ENCODE peak calls at places on chromosomes 7 and 10, in four cellular contexts. X, I, W and J are unnamed samples.

GRCh38 chr7:151607464-151607867 is 87.8 kb upstream of the RHEB start:
- DNase-seq in W (peak), I (no peak), X (no peak), J (peak)

GRCh38 chr7:22675917-22676343 is 51.1 kb upstream of the IL6 start:
- DNase-seq in X (no peak), W (no peak), I (no peak), J (no peak)

GRCh38 chr10:25811141-25811685 is 122.8 kb upstream of the MYO3A start:
- DNase-seq in W (no peak), X (no peak), I (no peak), J (no peak)

GRCh38 chr7:54153462-54153861 is 388.7 kb upstream of the VSTM2A start:
- DNase-seq in X (no peak), I (no peak), W (no peak), J (no peak)

GRCh38 chr7:151236406-151236805 is 4.1 kb downstream of the CHPF2 start:
- DNase-seq in X (no peak), W (no peak), I (no peak), J (no peak)

GRCh38 chr10:21238044-21238443 is 287.4 kb downstream of the SKIDA1 start:
- DNase-seq in I (no peak), W (no peak), X (no peak), J (peak)

GRCh38 chr10:4407783-4408182 is 418.2 kb upstream of the AKR1E2 start:
- DNase-seq in I (no peak), W (no peak), X (no peak), J (peak)

GRCh38 chr10:50279489-50279888 is 28.2 kb upstream of the ASAH2 start:
- DNase-seq in W (peak), X (no peak), I (peak), J (no peak)

GRCh38 chr10:124341768-124342135 is 77.0 kb downstream of the OAT start:
- DNase-seq in X (peak), W (no peak), I (peak), J (no peak)

DNA sequence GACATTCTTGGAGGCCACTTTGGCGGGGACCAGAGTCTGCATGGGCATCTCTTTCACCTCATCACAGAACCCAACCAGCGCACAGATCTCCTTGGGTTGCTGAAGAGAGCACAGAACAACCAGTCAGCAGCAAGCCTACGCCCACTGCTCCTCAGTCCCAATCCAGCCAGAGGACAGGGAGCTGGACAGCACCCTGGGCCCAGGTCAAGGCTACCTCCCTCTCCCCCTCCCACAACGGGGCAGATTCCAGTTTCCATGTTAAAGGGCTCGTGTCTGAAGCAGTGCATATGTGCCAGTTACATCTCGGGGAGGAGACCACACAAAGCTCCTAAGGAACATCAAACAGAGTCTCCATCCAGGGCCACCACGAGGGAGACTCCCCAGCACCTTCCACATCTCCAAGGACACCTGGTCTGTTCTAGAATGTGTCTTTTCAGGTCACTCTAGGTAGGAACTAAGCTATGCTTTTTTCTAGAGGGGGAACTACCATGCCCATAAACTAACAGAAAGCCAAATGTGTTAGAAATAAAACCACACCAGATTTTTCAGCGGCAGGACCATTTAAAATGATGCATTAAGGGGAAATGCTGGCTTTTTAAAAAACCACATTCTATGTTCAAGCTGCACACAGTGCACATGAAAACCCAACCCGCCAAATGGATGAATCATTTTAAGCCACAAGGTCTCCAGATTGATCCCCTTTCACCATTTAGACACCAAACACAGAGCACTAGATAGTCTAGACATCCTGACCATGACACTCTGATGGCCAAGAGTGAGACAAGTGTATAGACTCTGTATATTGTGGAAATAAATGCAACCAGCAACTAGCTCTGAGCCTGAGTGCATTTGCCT is 28.9 kb downstream of the PSAP start:
- DNase-seq in X (no peak), I (no peak), W (no peak), J (no peak)
- TF ChIP-seq REST in X (no peak), I (no peak), W (no peak), J (no peak)

GRCh38 chr10:96699613-96700012 is 20.7 kb downstream of the PIK3AP1 start:
- DNase-seq in W (no peak), X (no peak), I (no peak), J (no peak)
- H3K4me2 ChIP-seq in W (no peak), X (peak), I (no peak), J (no peak)

DNA sequence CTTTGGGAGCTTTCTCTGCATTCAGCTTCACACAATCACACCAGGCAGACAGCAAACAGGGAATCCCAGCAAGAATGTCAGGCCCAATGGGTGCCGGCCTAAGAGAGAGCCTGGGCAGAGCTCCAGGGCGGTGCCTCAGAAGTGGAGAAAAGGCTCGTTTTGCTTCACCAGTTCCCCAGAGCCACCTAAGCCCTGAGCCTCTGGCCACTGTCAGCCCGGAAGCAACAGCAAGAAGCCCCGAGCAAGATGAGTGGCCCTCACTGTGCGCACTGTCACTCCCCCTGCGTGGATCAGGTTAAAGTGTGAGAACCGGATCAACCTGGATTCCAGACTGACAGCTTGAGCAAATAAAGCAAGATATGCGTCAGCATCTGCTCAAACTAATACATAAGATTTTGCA is 14.7 kb downstream of the CNPY1 start:
- DNase-seq in X (no peak), I (no peak), W (peak), J (no peak)
- TF ChIP-seq SRF in X (no peak), I (no peak), W (no peak), J (no peak)

GRCh38 chr10:5965266-5965665 is 12.1 kb downstream of the IL15RA start:
- DNase-seq in W (no peak), I (no peak), X (no peak), J (no peak)
- TF ChIP-seq REST in W (no peak), I (no peak), X (no peak), J (no peak)

DNA sequence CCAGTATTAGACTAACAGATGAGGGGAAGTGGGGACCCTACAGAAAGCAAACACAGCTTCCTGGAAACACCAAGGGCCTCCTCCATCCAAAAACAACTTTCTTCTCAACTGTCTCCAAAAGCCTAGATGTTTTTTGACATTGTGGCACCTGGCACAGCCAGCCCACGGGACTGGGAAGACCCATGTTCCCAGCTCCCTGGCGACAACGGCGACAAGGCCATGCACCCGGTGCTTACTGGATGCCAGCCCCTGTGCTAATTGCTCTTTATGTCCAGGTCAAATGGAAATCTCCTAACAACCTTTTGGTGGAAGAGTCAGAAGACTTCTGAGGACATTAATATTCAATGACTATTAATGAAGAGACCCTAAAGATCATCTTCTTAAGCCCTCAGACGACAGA is 7.1 kb downstream of the FGFR2 start:
- DNase-seq in I (no peak), X (no peak), W (no peak), J (no peak)
- H3K4me2 ChIP-seq in I (no peak), X (no peak), W (no peak), J (no peak)

GRCh38 chr7:1961776-1962276 is 270.9 kb downstream of the MAD1L1 start:
- DNase-seq in I (no peak), W (no peak), X (peak), J (peak)
- TF ChIP-seq SRF in I (no peak), W (no peak), X (peak), J (peak)